ENCODE peak calls at places on chromosomes 13 and 19, in seven cellular contexts. T, X, C, L, Q, E and V are unnamed samples.

GRCh38 chr19:38079926-38080380 is 144.1 kb downstream of the DPF1 start:
- DNase-seq in L (no peak), T (no peak), C (no peak), X (peak; percentile 69), Q (no peak), E (no peak), V (no peak)

GRCh38 chr13:88887045-88887662 is 1216.0 kb downstream of the SLITRK5 start:
- DNase-seq in C (no peak), T (no peak), Q (no peak), L (no peak), X (no peak), E (no peak), V (no peak)

GRCh38 chr13:83007226-83007625 is 875.0 kb downstream of the SLITRK1 start:
- DNase-seq in E (no peak), X (peak; percentile 20), L (no peak), T (no peak), Q (peak; percentile 13), C (no peak), V (no peak)

GRCh38 chr13:75881109-75881775 is 245.1 kb downstream of the LMO7 start:
- DNase-seq in E (no peak), C (no peak), X (no peak), L (no peak), Q (no peak), T (no peak), V (no peak)

GRCh38 chr19:30090963-30091362 is 148.9 kb downstream of the URI1 start:
- DNase-seq in C (no peak), X (no peak), T (no peak), Q (no peak), L (no peak), E (no peak), V (no peak)

GRCh38 chr19:1183543-1184172 is 9.6 kb upstream of the SBNO2 start:
- DNase-seq in E (no peak), T (no peak), C (no peak), X (peak; percentile 92), Q (no peak), L (peak; percentile 76), V (no peak)

GRCh38 chr19:42547927-42548326 is 19.6 kb upstream of the CEACAM1 start:
- DNase-seq in C (no peak), T (no peak), X (no peak), Q (no peak), L (no peak), E (no peak), V (no peak)

GRCh38 chr19:858868-859843 is at the start of gene CFD:
- DNase-seq in T (no peak), E (no peak), X (no peak), C (no peak), Q (no peak), L (peak; percentile 63), V (no peak)

GRCh38 chr13:49690990-49691886 is at the start of gene EBPL:
- DNase-seq in T (peak; percentile 93), X (peak; percentile 98), C (peak; percentile 74), E (peak; percentile 98), Q (peak; percentile 88), L (peak; percentile 95), V (peak; percentile 93)

GRCh38 chr13:96998071-96998470 is 3.8 kb upstream of the OXGR1 start:
- DNase-seq in Q (no peak), X (no peak), E (peak; percentile 20), L (no peak), C (no peak), T (no peak), V (no peak)

GRCh38 chr19:12783226-12783848 is 7.9 kb upstream of the JUNB start:
- DNase-seq in Q (no peak), T (peak; percentile 65), C (no peak), X (no peak), L (no peak), E (no peak), V (no peak)

GRCh38 chr13:43030548-43030947 is 7.2 kb downstream of the DNAJC15 start:
- DNase-seq in L (no peak), T (no peak), X (no peak), E (no peak), Q (no peak), C (no peak), V (no peak)

GRCh38 chr19:18699403-18700054 is 16.0 kb downstream of the CRTC1 start:
- DNase-seq in X (no peak), C (no peak), E (no peak), Q (no peak), L (no peak), T (no peak), V (no peak)

GRCh38 chr13:23570099-23570926 is at the start of gene TNFRSF19:
- DNase-seq in L (no peak), E (peak; percentile 68), Q (no peak), T (no peak), X (peak; percentile 38), C (no peak), V (no peak)

GRCh38 chr13:22618002-22618401 is 562.8 kb upstream of the SGCG start:
- DNase-seq in C (no peak), E (no peak), X (no peak), Q (no peak), T (no peak), L (no peak), V (no peak)

GRCh38 chr13:93289047-93289446 is 62.4 kb downstream of the GPC6 start:
- DNase-seq in X (no peak), E (no peak), T (no peak), C (no peak), L (no peak), Q (no peak), V (no peak)

GRCh38 chr19:38037151-38037611 is 130.2 kb downstream of the SIPA1L3 start:
- DNase-seq in E (no peak), C (no peak), Q (no peak), T (no peak), L (no peak), X (no peak), V (no peak)

GRCh38 chr19:51566489-51567100 is 4.5 kb upstream of the ZNF175 start:
- DNase-seq in X (no peak), C (no peak), E (no peak), L (no peak), T (no peak), Q (no peak), V (no peak)

GRCh38 chr19:49895566-49896297 is 955 bp downstream of the IL4I1 start:
- DNase-seq in L (no peak), C (no peak), Q (no peak), E (no peak), X (no peak), T (no peak), V (no peak)

GRCh38 chr13:37453246-37453645 is 145.3 kb downstream of the POSTN start:
- DNase-seq in Q (no peak), L (no peak), T (no peak), C (no peak), E (no peak), X (peak; percentile 28), V (no peak)

GRCh38 chr13:24923305-24923640 is 159.3 kb downstream of the RNF17 start:
- DNase-seq in Q (no peak), X (no peak), E (no peak), T (no peak), L (no peak), C (no peak), V (no peak)

GRCh38 chr19:35076657-35077056 is 35.1 kb downstream of the HPN start:
- DNase-seq in E (no peak), T (no peak), L (no peak), C (peak; percentile 37), X (no peak), Q (no peak), V (no peak)

GRCh38 chr19:36128392-36128736 is 11.5 kb upstream of the CAPNS1 start:
- DNase-seq in L (peak; percentile 71), Q (no peak), X (no peak), T (no peak), E (peak; percentile 16), C (no peak), V (no peak)

GRCh38 chr13:100273576-100273975 is 184.7 kb downstream of the PCCA start:
- DNase-seq in T (no peak), X (no peak), C (no peak), L (no peak), E (no peak), Q (no peak), V (no peak)

GRCh38 chr19:49067554-49067953 is 2.9 kb upstream of the NTF4 start:
- DNase-seq in Q (no peak), T (no peak), E (no peak), C (no peak), X (no peak), L (no peak), V (no peak)